ENCODE peak calls at places on chromosome 20, in eight cellular contexts. Q is gastrocnemius medialis, S is A549, O is AG09309, T is endothelial cell, I is cardiac muscle cell, D is fibroblast of mammary gland, L is natural killer cell. G is an unnamed sample.

GRCh38 chr20:46214831-46215488 is 93.3 kb downstream of the CDH22 start:
- DNase-seq in Q (no peak), S (no peak), O (no peak), T (no peak), I (no peak), D (peak; percentile 12), L (no peak), G (no peak)

GRCh38 chr20:57781901-57782300 is 72.1 kb upstream of the PMEPA1 start:
- DNase-seq in Q (no peak), S (no peak), O (no peak), T (no peak), I (no peak), D (no peak), L (no peak), G (no peak)

GRCh38 chr20:61434361-61434781 is 182.3 kb downstream of the CDH4 start:
- DNase-seq in Q (no peak), S (no peak), O (no peak), T (no peak), I (peak; percentile 6), D (peak; percentile 7), L (no peak), G (peak; percentile 60)

GRCh38 chr20:51995551-51995951 is 193.2 kb upstream of the SALL4 start:
- DNase-seq in Q (no peak), S (no peak), O (peak; percentile 68), T (no peak), I (no peak), D (peak; percentile 28), L (no peak), G (no peak)

GRCh38 chr20:17704589-17705317 is 5.0 kb downstream of the BANF2 start:
- DNase-seq in Q (no peak), S (no peak), O (no peak), T (no peak), I (no peak), D (peak; percentile 7), L (no peak), G (no peak)

GRCh38 chr20:58911970-58912369 is 59.5 kb downstream of the GNAS start:
- DNase-seq in Q (no peak), S (no peak), O (no peak), T (no peak), I (no peak), D (no peak), L (no peak), G (no peak)

GRCh38 chr20:35497780-35498189 is 31.7 kb downstream of the C20orf173 start:
- DNase-seq in Q (peak; percentile 91), S (no peak), O (no peak), T (no peak), I (peak; percentile 70), D (peak; percentile 60), L (no peak), G (peak; percentile 39)

GRCh38 chr20:42100137-42100704 is 482.0 kb upstream of the CHD6 start:
- DNase-seq in Q (no peak), S (no peak), O (no peak), T (no peak), I (no peak), D (no peak), L (no peak), G (no peak)

GRCh38 chr20:46013826-46014516 is 5.3 kb downstream of the MMP9 start:
- DNase-seq in Q (no peak), S (peak; percentile 81), O (no peak), T (peak; percentile 75), I (peak; percentile 52), D (peak; percentile 48), L (peak; percentile 62), G (peak; percentile 78)

GRCh38 chr20:8043687-8044278 is 24.2 kb upstream of the TMX4 start:
- DNase-seq in Q (no peak), S (peak; percentile 70), O (peak; percentile 24), T (peak; percentile 43), I (peak; percentile 76), D (peak; percentile 62), L (no peak), G (no peak)

GRCh38 chr20:20362774-20363435 is 5.0 kb upstream of the INSM1 start:
- DNase-seq in Q (no peak), S (no peak), O (no peak), T (peak; percentile 32), I (no peak), D (no peak), L (no peak), G (peak; percentile 77)

GRCh38 chr20:2330090-2330695 is 34.4 kb downstream of the TGM3 start:
- DNase-seq in Q (no peak), S (no peak), O (peak; percentile 5), T (no peak), I (no peak), D (no peak), L (no peak), G (no peak)

GRCh38 chr20:61240814-61241213 is 11.2 kb upstream of the CDH4 start:
- DNase-seq in Q (no peak), S (no peak), O (no peak), T (no peak), I (no peak), D (no peak), L (no peak), G (no peak)

GRCh38 chr20:36344517-36345132 is 38.5 kb downstream of the DLGAP4 start:
- DNase-seq in Q (no peak), S (peak; percentile 35), O (peak; percentile 1), T (peak; percentile 78), I (peak; percentile 73), D (peak; percentile 41), L (no peak), G (no peak)

GRCh38 chr20:25254986-25255680 is 7.2 kb downstream of the PYGB start:
- DNase-seq in Q (peak; percentile 66), S (no peak), O (no peak), T (no peak), I (no peak), D (no peak), L (no peak), G (no peak)

GRCh38 chr20:13220194-13220856 is 749 bp upstream of the ISM1 start:
- DNase-seq in Q (peak; percentile 48), S (peak; percentile 65), O (no peak), T (peak; percentile 67), I (peak; percentile 38), D (peak; percentile 32), L (no peak), G (peak; percentile 73)

GRCh38 chr20:44034965-44035635 is 120.4 kb downstream of the TOX2 start:
- DNase-seq in Q (no peak), S (no peak), O (no peak), T (no peak), I (no peak), D (no peak), L (no peak), G (no peak)

GRCh38 chr20:44586986-44587980 is 4.9 kb downstream of the PKIG start:
- DNase-seq in Q (no peak), S (no peak), O (no peak), T (no peak), I (no peak), D (no peak), L (no peak), G (no peak)

GRCh38 chr20:20206788-20207187 is 154.5 kb downstream of the CFAP61 start:
- DNase-seq in Q (no peak), S (no peak), O (no peak), T (no peak), I (no peak), D (no peak), L (no peak), G (no peak)

GRCh38 chr20:51800132-51800721 is 2.1 kb downstream of the SALL4 start:
- DNase-seq in Q (no peak), S (peak; percentile 62), O (no peak), T (peak; percentile 96), I (peak; percentile 57), D (peak; percentile 16), L (peak; percentile 72), G (peak; percentile 96)

GRCh38 chr20:46512943-46513844 is at the start of gene ZNF334:
- DNase-seq in Q (peak; percentile 36), S (no peak), O (no peak), T (peak; percentile 63), I (peak; percentile 71), D (peak; percentile 34), L (no peak), G (peak; percentile 86)

GRCh38 chr20:41364967-41365765 is 1.5 kb downstream of the EMILIN3 start:
- DNase-seq in Q (no peak), S (no peak), O (no peak), T (no peak), I (no peak), D (no peak), L (no peak), G (no peak)

DNA sequence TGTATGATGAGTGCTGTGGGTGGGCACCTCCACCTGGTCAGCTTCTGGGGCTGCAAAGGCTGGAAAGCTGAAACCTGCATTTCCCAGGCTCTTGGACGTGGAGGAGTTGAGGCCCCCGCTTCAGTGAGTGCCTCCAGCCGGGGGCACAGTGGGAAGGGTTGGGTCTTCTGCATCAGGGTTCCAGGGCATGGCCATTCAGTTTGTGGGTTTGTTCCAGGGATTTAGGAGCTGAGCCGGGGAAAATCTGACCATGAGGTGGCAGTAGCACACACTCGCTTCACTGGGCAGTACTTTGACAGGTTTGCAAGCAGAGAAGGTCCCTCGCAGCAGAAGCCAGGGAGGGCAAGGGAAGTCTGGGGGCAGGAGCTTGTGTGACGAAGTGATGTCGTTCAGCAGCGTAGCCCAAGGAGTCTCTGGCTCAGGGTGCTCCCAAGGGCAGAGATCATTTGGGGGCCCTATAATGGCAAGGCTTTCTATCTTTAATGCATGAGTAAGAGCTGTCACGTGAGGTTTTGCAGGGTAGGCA is 69.5 kb upstream of the SULF2 start:
- DNase-seq in Q (no peak), S (peak; percentile 65), O (no peak), T (peak; percentile 18), I (peak; percentile 79), D (peak; percentile 61), L (no peak), G (peak; percentile 47)
- TF ChIP-seq CTCF in Q (no peak), S (peak; percentile 44), O (peak; percentile 68), T (no peak), I (peak; percentile 61), D (peak; percentile 60), L (no peak), G (peak; percentile 24)

GRCh38 chr20:53493201-53493908 is 100.3 kb downstream of the ZNF217 start:
- DNase-seq in Q (no peak), S (no peak), O (no peak), T (no peak), I (peak; percentile 4), D (peak; percentile 59), L (no peak), G (no peak)
- TF ChIP-seq CTCF in Q (no peak), S (no peak), O (no peak), T (no peak), I (no peak), D (peak; percentile 33), L (no peak), G (no peak)

GRCh38 chr20:37897008-37897548 is 5.8 kb upstream of the VSTM2L start:
- DNase-seq in Q (no peak), S (no peak), O (no peak), T (peak; percentile 56), I (peak; percentile 76), D (no peak), L (no peak), G (peak; percentile 71)
- TF ChIP-seq CTCF in Q (no peak), S (no peak), O (peak; percentile 16), T (peak; percentile 23), I (peak; percentile 52), D (peak; percentile 2), L (no peak), G (peak; percentile 11)

DNA sequence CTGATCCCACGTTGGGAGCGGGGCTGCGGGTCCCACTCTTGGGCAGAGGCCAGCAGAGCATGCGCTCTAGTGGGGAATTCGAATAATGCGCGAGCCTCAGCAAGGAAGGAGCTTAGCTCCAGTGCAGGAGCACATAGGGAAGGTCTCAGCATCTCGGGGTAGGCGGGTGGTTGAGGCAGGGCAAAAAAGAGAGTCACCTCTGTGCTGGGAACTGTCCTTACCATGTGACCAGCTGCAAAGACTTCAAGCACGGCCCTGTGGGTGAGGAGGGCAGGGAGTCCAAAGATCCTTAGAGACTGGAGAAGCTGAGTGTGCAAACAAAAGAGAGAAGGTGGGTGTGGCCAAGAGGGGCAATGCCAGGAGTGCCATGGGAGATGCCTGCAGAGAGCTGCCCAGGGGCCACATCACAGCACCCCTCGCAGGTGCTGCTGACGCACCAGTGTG is 79.2 kb upstream of the CD93 start:
- DNase-seq in Q (no peak), S (no peak), O (no peak), T (peak; percentile 17), I (no peak), D (no peak), L (no peak), G (no peak)
- TF ChIP-seq CTCF in Q (no peak), S (no peak), O (no peak), T (no peak), I (peak; percentile 10), D (no peak), L (no peak), G (no peak)

G was measured in glutamatergic neuron.